ENCODE peak calls at places on chromosomes 16 and 17, in ten cellular contexts. One of them, this sample, is unnamed.

GRCh38 chr17:41338961-41339485 is 11.6 kb downstream of the KRT33A start:
- DNase-seq in mesothelial cell of epicardium: no peak
- DNase-seq in neural progenitor cell: no peak
- DNase-seq in AG10803: peak; percentile 72
- DNase-seq in CD8-positive, alpha-beta T cell: no peak
- DNase-seq in lower leg skin: no peak
- DNase-seq in AG04450: no peak
- DNase-seq in GM23338: no peak
- DNase-seq in transverse colon: no peak
- DNase-seq in tibial nerve: no peak
- DNase-seq in this sample: peak; percentile 55

GRCh38 chr17:20122236-20122879 is 113.2 kb downstream of the SPECC1 start:
- DNase-seq in mesothelial cell of epicardium: no peak
- DNase-seq in neural progenitor cell: no peak
- DNase-seq in AG10803: no peak
- DNase-seq in CD8-positive, alpha-beta T cell: no peak
- DNase-seq in lower leg skin: no peak
- DNase-seq in AG04450: no peak
- DNase-seq in GM23338: no peak
- DNase-seq in transverse colon: no peak
- DNase-seq in tibial nerve: no peak
- DNase-seq in this sample: no peak

GRCh38 chr17:82927661-82928601 is 88.1 kb upstream of the ZNF750 start:
- DNase-seq in mesothelial cell of epicardium: no peak
- DNase-seq in neural progenitor cell: no peak
- DNase-seq in AG10803: no peak
- DNase-seq in CD8-positive, alpha-beta T cell: no peak
- DNase-seq in lower leg skin: no peak
- DNase-seq in AG04450: no peak
- DNase-seq in GM23338: no peak
- DNase-seq in transverse colon: no peak
- DNase-seq in tibial nerve: no peak
- DNase-seq in this sample: no peak

GRCh38 chr16:84603115-84603816 is 14.6 kb downstream of the COTL1 start:
- DNase-seq in mesothelial cell of epicardium: no peak
- DNase-seq in neural progenitor cell: no peak
- DNase-seq in AG10803: peak; percentile 97
- DNase-seq in CD8-positive, alpha-beta T cell: no peak
- DNase-seq in lower leg skin: peak; percentile 96
- DNase-seq in AG04450: peak; percentile 89
- DNase-seq in GM23338: no peak
- DNase-seq in transverse colon: peak; percentile 75
- DNase-seq in tibial nerve: peak; percentile 87
- DNase-seq in this sample: peak; percentile 97

GRCh38 chr17:51402881-51403280 is 142.5 kb downstream of the UTP18 start:
- DNase-seq in mesothelial cell of epicardium: no peak
- DNase-seq in neural progenitor cell: no peak
- DNase-seq in AG10803: no peak
- DNase-seq in CD8-positive, alpha-beta T cell: no peak
- DNase-seq in lower leg skin: no peak
- DNase-seq in AG04450: no peak
- DNase-seq in GM23338: no peak
- DNase-seq in transverse colon: no peak
- DNase-seq in tibial nerve: no peak
- DNase-seq in this sample: no peak

GRCh38 chr17:76812248-76812647 is 56.0 kb upstream of the MGAT5B start:
- DNase-seq in mesothelial cell of epicardium: no peak
- DNase-seq in neural progenitor cell: no peak
- DNase-seq in AG10803: no peak
- DNase-seq in CD8-positive, alpha-beta T cell: no peak
- DNase-seq in lower leg skin: no peak
- DNase-seq in AG04450: no peak
- DNase-seq in GM23338: no peak
- DNase-seq in transverse colon: no peak
- DNase-seq in tibial nerve: no peak
- DNase-seq in this sample: peak; percentile 45

GRCh38 chr17:51322390-51323029 is 62.2 kb downstream of the UTP18 start:
- DNase-seq in mesothelial cell of epicardium: no peak
- DNase-seq in neural progenitor cell: peak; percentile 70
- DNase-seq in AG10803: peak; percentile 14
- DNase-seq in CD8-positive, alpha-beta T cell: no peak
- DNase-seq in lower leg skin: no peak
- DNase-seq in AG04450: no peak
- DNase-seq in GM23338: peak; percentile 88
- DNase-seq in transverse colon: no peak
- DNase-seq in tibial nerve: no peak
- DNase-seq in this sample: peak; percentile 51

GRCh38 chr17:60747069-60747808 is 69.6 kb downstream of the BCAS3 start:
- DNase-seq in mesothelial cell of epicardium: no peak
- DNase-seq in neural progenitor cell: peak; percentile 65
- DNase-seq in AG10803: no peak
- DNase-seq in CD8-positive, alpha-beta T cell: no peak
- DNase-seq in lower leg skin: no peak
- DNase-seq in AG04450: no peak
- DNase-seq in GM23338: peak; percentile 71
- DNase-seq in transverse colon: no peak
- DNase-seq in tibial nerve: no peak
- DNase-seq in this sample: no peak

DNA sequence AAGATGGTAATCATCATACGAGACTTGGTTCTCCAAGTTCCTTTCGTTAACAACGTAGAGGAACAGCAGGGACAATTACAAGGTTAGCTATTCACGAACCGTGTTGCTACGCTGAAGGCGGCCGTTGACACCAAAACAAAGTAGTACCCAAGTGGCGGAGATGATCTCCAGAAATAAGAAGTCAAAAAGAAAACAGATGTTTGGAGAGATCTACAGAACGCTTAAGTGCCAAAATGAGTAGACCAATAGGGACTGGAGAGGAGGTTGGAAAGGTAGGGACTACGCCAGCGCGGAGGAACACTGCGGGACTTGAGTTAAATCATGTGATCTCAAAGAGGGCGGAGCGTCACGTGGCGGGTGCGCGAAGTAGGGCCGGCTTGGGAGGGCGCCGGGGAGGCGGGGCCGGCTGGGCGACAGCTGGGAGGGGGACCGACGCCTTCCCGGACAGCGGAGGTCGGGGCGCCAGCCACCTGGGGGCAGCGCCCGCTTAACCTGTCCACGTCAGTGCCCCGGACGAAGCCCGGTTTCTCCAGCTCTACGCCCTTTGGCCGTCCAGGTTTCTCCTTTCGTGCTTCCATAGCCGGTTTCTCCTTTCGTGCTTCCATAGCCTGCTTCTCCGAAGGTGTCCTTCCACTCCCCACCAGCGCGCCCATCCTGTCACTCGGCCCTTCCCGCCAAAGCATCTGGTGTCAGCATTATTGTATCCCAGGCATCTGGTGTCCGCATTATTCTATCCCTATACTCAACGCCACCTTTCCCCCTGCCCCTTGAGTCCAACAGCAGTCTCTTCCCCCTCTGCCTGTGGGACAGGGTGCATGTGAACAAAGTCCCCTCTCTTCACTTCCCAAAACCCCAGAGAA is 698 bp upstream of the GABARAP start:
- DNase-seq in mesothelial cell of epicardium: peak; percentile 95
- DNase-seq in neural progenitor cell: peak; percentile 98
- DNase-seq in AG10803: peak; percentile 97
- DNase-seq in CD8-positive, alpha-beta T cell: peak; percentile 84
- DNase-seq in lower leg skin: peak; percentile 99
- DNase-seq in AG04450: peak; percentile 91
- DNase-seq in GM23338: peak; percentile 99
- DNase-seq in transverse colon: peak; percentile 97
- DNase-seq in tibial nerve: peak; percentile 96
- DNase-seq in this sample: peak; percentile 92
- TF ChIP-seq CTCF in mesothelial cell of epicardium: no peak
- TF ChIP-seq CTCF in neural progenitor cell: peak; percentile 8
- TF ChIP-seq CTCF in AG10803: no peak
- TF ChIP-seq CTCF in CD8-positive, alpha-beta T cell: no peak
- TF ChIP-seq CTCF in lower leg skin: no peak
- TF ChIP-seq CTCF in AG04450: no peak
- TF ChIP-seq CTCF in GM23338: no peak
- TF ChIP-seq CTCF in transverse colon: peak; percentile 4
- TF ChIP-seq CTCF in tibial nerve: no peak
- TF ChIP-seq CTCF in this sample: no peak

GRCh38 chr17:68134731-68135130 is 99.2 kb downstream of the KPNA2 start:
- DNase-seq in mesothelial cell of epicardium: no peak
- DNase-seq in neural progenitor cell: no peak
- DNase-seq in AG10803: no peak
- DNase-seq in CD8-positive, alpha-beta T cell: no peak
- DNase-seq in lower leg skin: no peak
- DNase-seq in AG04450: no peak
- DNase-seq in GM23338: no peak
- DNase-seq in transverse colon: no peak
- DNase-seq in tibial nerve: no peak
- DNase-seq in this sample: no peak

GRCh38 chr17:68131456-68131855 is 95.9 kb downstream of the KPNA2 start:
- DNase-seq in mesothelial cell of epicardium: no peak
- DNase-seq in neural progenitor cell: no peak
- DNase-seq in AG10803: no peak
- DNase-seq in CD8-positive, alpha-beta T cell: no peak
- DNase-seq in lower leg skin: no peak
- DNase-seq in AG04450: no peak
- DNase-seq in GM23338: no peak
- DNase-seq in transverse colon: no peak
- DNase-seq in tibial nerve: no peak
- DNase-seq in this sample: no peak

GRCh38 chr17:68135141-68135887 is 99.8 kb downstream of the KPNA2 start:
- DNase-seq in mesothelial cell of epicardium: no peak
- DNase-seq in neural progenitor cell: no peak
- DNase-seq in AG10803: no peak
- DNase-seq in CD8-positive, alpha-beta T cell: no peak
- DNase-seq in lower leg skin: no peak
- DNase-seq in AG04450: no peak
- DNase-seq in GM23338: no peak
- DNase-seq in transverse colon: no peak
- DNase-seq in tibial nerve: no peak
- DNase-seq in this sample: no peak

GRCh38 chr17:68134046-68134637 is 98.6 kb downstream of the KPNA2 start:
- DNase-seq in mesothelial cell of epicardium: no peak
- DNase-seq in neural progenitor cell: no peak
- DNase-seq in AG10803: no peak
- DNase-seq in CD8-positive, alpha-beta T cell: no peak
- DNase-seq in lower leg skin: no peak
- DNase-seq in AG04450: no peak
- DNase-seq in GM23338: no peak
- DNase-seq in transverse colon: no peak
- DNase-seq in tibial nerve: no peak
- DNase-seq in this sample: no peak

DNA sequence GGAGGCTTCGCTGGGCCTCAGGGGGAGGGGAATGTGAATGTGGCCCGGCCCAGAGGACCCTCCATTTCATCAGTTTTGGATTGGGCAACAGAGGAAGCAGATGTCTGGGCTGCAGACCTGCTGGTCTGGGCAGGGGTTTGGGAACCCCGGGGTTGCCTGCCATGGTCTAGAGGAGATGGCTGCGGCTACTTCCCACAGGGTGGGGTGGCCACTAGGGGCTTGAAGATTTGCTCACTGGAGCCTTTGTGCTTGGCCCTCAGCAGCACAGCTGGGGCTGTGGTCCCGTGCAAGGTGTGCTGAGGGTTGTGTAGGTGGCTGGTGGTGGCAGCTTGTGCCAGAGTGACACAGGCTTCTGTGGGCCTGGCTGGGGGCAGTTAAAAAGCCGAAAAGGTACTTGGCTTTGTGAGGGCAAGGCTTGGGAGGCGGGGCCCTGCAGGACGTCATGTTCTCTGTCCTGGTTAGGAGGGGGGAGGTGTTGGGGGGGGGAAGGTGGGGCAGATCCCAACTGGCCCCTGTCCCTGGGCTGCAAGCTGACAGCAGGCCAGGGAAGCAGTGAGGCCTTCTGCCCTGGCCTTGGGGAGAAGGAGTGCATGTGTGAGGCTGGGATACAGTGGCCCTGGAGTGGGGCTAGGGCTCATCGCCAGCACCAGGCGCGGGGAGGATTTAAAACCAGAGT is 98.0 kb downstream of the KPNA2 start:
- DNase-seq in mesothelial cell of epicardium: no peak
- DNase-seq in neural progenitor cell: peak; percentile 24
- DNase-seq in AG10803: no peak
- DNase-seq in CD8-positive, alpha-beta T cell: no peak
- DNase-seq in lower leg skin: no peak
- DNase-seq in AG04450: no peak
- DNase-seq in GM23338: peak; percentile 67
- DNase-seq in transverse colon: no peak
- DNase-seq in tibial nerve: no peak
- DNase-seq in this sample: no peak
- TF ChIP-seq CTCF in mesothelial cell of epicardium: no peak
- TF ChIP-seq CTCF in neural progenitor cell: peak; percentile 28
- TF ChIP-seq CTCF in AG10803: no peak
- TF ChIP-seq CTCF in CD8-positive, alpha-beta T cell: no peak
- TF ChIP-seq CTCF in lower leg skin: no peak
- TF ChIP-seq CTCF in AG04450: no peak
- TF ChIP-seq CTCF in GM23338: peak; percentile 30
- TF ChIP-seq CTCF in transverse colon: no peak
- TF ChIP-seq CTCF in tibial nerve: no peak
- TF ChIP-seq CTCF in this sample: no peak

DNA sequence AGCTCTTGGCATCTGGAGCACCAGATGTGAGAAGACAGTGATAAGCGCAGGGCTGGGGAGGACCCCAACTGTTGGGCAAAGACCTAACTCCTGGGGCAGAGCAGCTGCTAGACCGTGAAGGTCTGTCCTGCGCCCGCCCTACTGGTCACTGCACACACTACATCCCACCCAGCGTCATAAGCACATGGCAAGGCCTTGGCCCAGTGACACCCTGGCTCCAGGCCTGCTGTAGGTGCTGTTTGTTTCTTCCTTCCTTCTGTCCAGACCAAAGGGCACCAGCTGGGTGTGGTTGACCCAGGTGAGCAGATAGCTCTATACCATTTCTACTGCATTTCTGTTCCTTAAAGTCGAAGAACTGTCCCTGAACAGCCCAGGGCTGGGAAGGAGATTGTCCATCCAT is 6.4 kb downstream of the TRPV3 start:
- DNase-seq in mesothelial cell of epicardium: no peak
- DNase-seq in neural progenitor cell: no peak
- DNase-seq in AG10803: no peak
- DNase-seq in CD8-positive, alpha-beta T cell: no peak
- DNase-seq in lower leg skin: no peak
- DNase-seq in AG04450: no peak
- DNase-seq in GM23338: peak; percentile 30
- DNase-seq in transverse colon: peak; percentile 63
- DNase-seq in tibial nerve: no peak
- DNase-seq in this sample: no peak
- TF ChIP-seq CTCF in mesothelial cell of epicardium: peak; percentile 9
- TF ChIP-seq CTCF in neural progenitor cell: peak; percentile 14
- TF ChIP-seq CTCF in AG10803: no peak
- TF ChIP-seq CTCF in CD8-positive, alpha-beta T cell: no peak
- TF ChIP-seq CTCF in lower leg skin: no peak
- TF ChIP-seq CTCF in AG04450: peak; percentile 12
- TF ChIP-seq CTCF in GM23338: peak; percentile 21
- TF ChIP-seq CTCF in transverse colon: no peak
- TF ChIP-seq CTCF in tibial nerve: no peak
- TF ChIP-seq CTCF in this sample: no peak

DNA sequence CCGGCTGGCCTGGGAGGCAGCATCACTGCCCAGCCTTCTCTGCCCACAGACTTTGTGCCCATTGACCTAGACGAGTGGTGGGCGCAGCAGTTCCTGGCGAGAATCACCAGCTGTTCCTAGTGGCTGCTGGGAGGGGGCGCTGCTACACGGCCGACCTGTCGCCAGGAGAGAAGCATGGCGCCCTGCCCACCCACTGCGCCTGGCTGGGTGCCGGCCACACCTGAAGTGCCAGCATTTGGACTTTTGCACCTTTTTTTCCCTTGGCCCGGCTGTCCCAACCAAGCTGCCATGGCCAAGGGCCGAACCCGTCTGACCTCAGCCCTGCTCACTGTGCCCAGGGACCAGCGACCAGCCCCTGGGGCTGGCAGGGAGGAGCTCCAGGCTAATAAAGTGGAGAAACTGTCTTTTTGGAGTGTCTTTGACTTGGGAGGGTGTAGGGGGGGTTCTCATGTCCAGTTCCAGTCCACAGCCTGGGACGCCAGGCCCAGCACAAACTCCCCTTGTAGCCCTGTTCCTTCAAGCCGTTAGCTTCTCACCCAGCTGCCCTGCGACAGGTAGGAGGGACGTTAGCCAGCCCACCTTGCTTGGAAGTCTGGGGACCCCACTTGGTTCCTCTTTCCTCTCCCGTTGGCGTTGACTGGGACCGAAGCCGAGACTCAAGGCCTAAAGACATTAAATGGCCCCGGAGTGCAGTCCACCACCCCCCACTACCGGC is 937 bp upstream of the WDR90 start:
- DNase-seq in mesothelial cell of epicardium: no peak
- DNase-seq in neural progenitor cell: peak; percentile 62
- DNase-seq in AG10803: peak; percentile 25
- DNase-seq in CD8-positive, alpha-beta T cell: no peak
- DNase-seq in lower leg skin: no peak
- DNase-seq in AG04450: no peak
- DNase-seq in GM23338: peak; percentile 75
- DNase-seq in transverse colon: peak; percentile 90
- DNase-seq in tibial nerve: no peak
- DNase-seq in this sample: peak; percentile 63
- TF ChIP-seq CTCF in mesothelial cell of epicardium: peak; percentile 38
- TF ChIP-seq CTCF in neural progenitor cell: peak; percentile 61
- TF ChIP-seq CTCF in AG10803: peak; percentile 41
- TF ChIP-seq CTCF in CD8-positive, alpha-beta T cell: peak; percentile 35
- TF ChIP-seq CTCF in lower leg skin: no peak
- TF ChIP-seq CTCF in AG04450: peak; percentile 29
- TF ChIP-seq CTCF in GM23338: peak; percentile 69
- TF ChIP-seq CTCF in transverse colon: peak; percentile 22
- TF ChIP-seq CTCF in tibial nerve: peak; percentile 26
- TF ChIP-seq CTCF in this sample: peak; percentile 62

This sample was measured in MCF 10A.